ENCODE peak calls at places on chromosomes 11 and 22, in ten cellular contexts. One of them, this sample, is unnamed.

GRCh38 chr22:39661842-39662676 is 91.5 kb downstream of the CACNA1I start:
- DNase-seq in RPMI7951: no peak
- DNase-seq in NCI-H1105 treated with DMSO at 0.1 percent for 48 hours: peak
- DNase-seq in stimulated activated CD4-positive, alpha-beta T cell treated with anti-CD3 and anti-CD28 coated beads, TNF-alpha, amount 100 ng/mL, for 24 hours: peak
- DNase-seq in hypothalamus: no peak
- DNase-seq in cardiac fibroblast: no peak
- DNase-seq in 8988T: no peak
- DNase-seq in GM23338: peak
- DNase-seq in NCI-H2081: no peak
- DNase-seq in lower leg skin: peak
- DNase-seq in this sample: peak

GRCh38 chr11:33553486-33553885 is 147.1 kb downstream of the C11orf91 start:
- DNase-seq in NCI-H1105 treated with DMSO at 0.1 percent for 48 hours: no peak
- DNase-seq in lower leg skin: no peak
- DNase-seq in hypothalamus: no peak
- DNase-seq in RPMI7951: peak
- DNase-seq in 8988T: no peak
- DNase-seq in stimulated activated CD4-positive, alpha-beta T cell treated with anti-CD3 and anti-CD28 coated beads, TNF-alpha, amount 100 ng/mL, for 24 hours: no peak
- DNase-seq in NCI-H2081: no peak
- DNase-seq in GM23338: no peak
- DNase-seq in cardiac fibroblast: peak
- DNase-seq in this sample: no peak

GRCh38 chr22:24200616-24201212 is 19.4 kb downstream of the SUSD2 start:
- DNase-seq in cardiac fibroblast: peak
- DNase-seq in NCI-H2081: no peak
- DNase-seq in GM23338: no peak
- DNase-seq in 8988T: no peak
- DNase-seq in NCI-H1105 treated with DMSO at 0.1 percent for 48 hours: no peak
- DNase-seq in hypothalamus: no peak
- DNase-seq in RPMI7951: peak
- DNase-seq in lower leg skin: no peak
- DNase-seq in stimulated activated CD4-positive, alpha-beta T cell treated with anti-CD3 and anti-CD28 coated beads, TNF-alpha, amount 100 ng/mL, for 24 hours: no peak
- DNase-seq in this sample: no peak

GRCh38 chr11:60842688-60843605 is 1.0 kb downstream of the CCDC86 start:
- DNase-seq in stimulated activated CD4-positive, alpha-beta T cell treated with anti-CD3 and anti-CD28 coated beads, TNF-alpha, amount 100 ng/mL, for 24 hours: no peak
- DNase-seq in hypothalamus: no peak
- DNase-seq in cardiac fibroblast: peak
- DNase-seq in NCI-H2081: no peak
- DNase-seq in 8988T: no peak
- DNase-seq in GM23338: no peak
- DNase-seq in NCI-H1105 treated with DMSO at 0.1 percent for 48 hours: no peak
- DNase-seq in lower leg skin: no peak
- DNase-seq in RPMI7951: no peak
- DNase-seq in this sample: no peak

GRCh38 chr22:44431256-44431655 is 66.8 kb downstream of the RTL6 start:
- DNase-seq in lower leg skin: peak
- DNase-seq in hypothalamus: no peak
- DNase-seq in cardiac fibroblast: no peak
- DNase-seq in NCI-H2081: no peak
- DNase-seq in NCI-H1105 treated with DMSO at 0.1 percent for 48 hours: no peak
- DNase-seq in 8988T: no peak
- DNase-seq in RPMI7951: no peak
- DNase-seq in stimulated activated CD4-positive, alpha-beta T cell treated with anti-CD3 and anti-CD28 coated beads, TNF-alpha, amount 100 ng/mL, for 24 hours: no peak
- DNase-seq in GM23338: no peak
- DNase-seq in this sample: no peak

GRCh38 chr22:46107089-46107664 is 43.1 kb upstream of the PPARA start:
- DNase-seq in hypothalamus: peak
- DNase-seq in 8988T: no peak
- DNase-seq in GM23338: no peak
- DNase-seq in NCI-H2081: peak
- DNase-seq in lower leg skin: no peak
- DNase-seq in NCI-H1105 treated with DMSO at 0.1 percent for 48 hours: peak
- DNase-seq in cardiac fibroblast: no peak
- DNase-seq in RPMI7951: no peak
- DNase-seq in stimulated activated CD4-positive, alpha-beta T cell treated with anti-CD3 and anti-CD28 coated beads, TNF-alpha, amount 100 ng/mL, for 24 hours: no peak
- DNase-seq in this sample: no peak

GRCh38 chr11:111018571-111018970 is 227.0 kb upstream of the POU2AF2 start:
- DNase-seq in lower leg skin: no peak
- DNase-seq in NCI-H1105 treated with DMSO at 0.1 percent for 48 hours: no peak
- DNase-seq in GM23338: no peak
- DNase-seq in hypothalamus: no peak
- DNase-seq in RPMI7951: no peak
- DNase-seq in 8988T: no peak
- DNase-seq in stimulated activated CD4-positive, alpha-beta T cell treated with anti-CD3 and anti-CD28 coated beads, TNF-alpha, amount 100 ng/mL, for 24 hours: no peak
- DNase-seq in NCI-H2081: no peak
- DNase-seq in cardiac fibroblast: peak
- DNase-seq in this sample: no peak

GRCh38 chr11:330307-330693 is 9.6 kb upstream of the IFITM3 start:
- DNase-seq in NCI-H2081: no peak
- DNase-seq in RPMI7951: no peak
- DNase-seq in stimulated activated CD4-positive, alpha-beta T cell treated with anti-CD3 and anti-CD28 coated beads, TNF-alpha, amount 100 ng/mL, for 24 hours: no peak
- DNase-seq in lower leg skin: peak
- DNase-seq in cardiac fibroblast: no peak
- DNase-seq in NCI-H1105 treated with DMSO at 0.1 percent for 48 hours: no peak
- DNase-seq in 8988T: no peak
- DNase-seq in hypothalamus: no peak
- DNase-seq in GM23338: no peak
- DNase-seq in this sample: no peak

GRCh38 chr22:37731804-37732471 is 35.1 kb downstream of the TRIOBP start:
- DNase-seq in hypothalamus: no peak
- DNase-seq in 8988T: no peak
- DNase-seq in NCI-H1105 treated with DMSO at 0.1 percent for 48 hours: no peak
- DNase-seq in RPMI7951: no peak
- DNase-seq in lower leg skin: no peak
- DNase-seq in GM23338: no peak
- DNase-seq in cardiac fibroblast: no peak
- DNase-seq in NCI-H2081: no peak
- DNase-seq in stimulated activated CD4-positive, alpha-beta T cell treated with anti-CD3 and anti-CD28 coated beads, TNF-alpha, amount 100 ng/mL, for 24 hours: no peak
- DNase-seq in this sample: no peak

GRCh38 chr11:61654397-61654829 is 25.8 kb upstream of the DAGLA start:
- DNase-seq in GM23338: no peak
- DNase-seq in 8988T: no peak
- DNase-seq in lower leg skin: peak
- DNase-seq in RPMI7951: no peak
- DNase-seq in hypothalamus: no peak
- DNase-seq in stimulated activated CD4-positive, alpha-beta T cell treated with anti-CD3 and anti-CD28 coated beads, TNF-alpha, amount 100 ng/mL, for 24 hours: no peak
- DNase-seq in NCI-H2081: no peak
- DNase-seq in cardiac fibroblast: no peak
- DNase-seq in NCI-H1105 treated with DMSO at 0.1 percent for 48 hours: no peak
- DNase-seq in this sample: no peak

GRCh38 chr22:17491090-17491489 is 72.2 kb upstream of the SLC25A18 start:
- DNase-seq in stimulated activated CD4-positive, alpha-beta T cell treated with anti-CD3 and anti-CD28 coated beads, TNF-alpha, amount 100 ng/mL, for 24 hours: no peak
- DNase-seq in NCI-H1105 treated with DMSO at 0.1 percent for 48 hours: no peak
- DNase-seq in NCI-H2081: no peak
- DNase-seq in GM23338: no peak
- DNase-seq in cardiac fibroblast: no peak
- DNase-seq in lower leg skin: peak
- DNase-seq in RPMI7951: no peak
- DNase-seq in hypothalamus: no peak
- DNase-seq in 8988T: no peak
- DNase-seq in this sample: no peak

GRCh38 chr22:27534720-27535125 is 266.8 kb downstream of the MN1 start:
- DNase-seq in hypothalamus: no peak
- DNase-seq in stimulated activated CD4-positive, alpha-beta T cell treated with anti-CD3 and anti-CD28 coated beads, TNF-alpha, amount 100 ng/mL, for 24 hours: no peak
- DNase-seq in RPMI7951: peak
- DNase-seq in GM23338: no peak
- DNase-seq in NCI-H2081: no peak
- DNase-seq in NCI-H1105 treated with DMSO at 0.1 percent for 48 hours: no peak
- DNase-seq in cardiac fibroblast: peak
- DNase-seq in lower leg skin: no peak
- DNase-seq in 8988T: no peak
- DNase-seq in this sample: no peak

GRCh38 chr22:23279781-23280180 is 99.5 kb downstream of the BCR start:
- DNase-seq in lower leg skin: peak
- DNase-seq in stimulated activated CD4-positive, alpha-beta T cell treated with anti-CD3 and anti-CD28 coated beads, TNF-alpha, amount 100 ng/mL, for 24 hours: no peak
- DNase-seq in hypothalamus: no peak
- DNase-seq in 8988T: no peak
- DNase-seq in RPMI7951: no peak
- DNase-seq in NCI-H2081: no peak
- DNase-seq in NCI-H1105 treated with DMSO at 0.1 percent for 48 hours: no peak
- DNase-seq in GM23338: no peak
- DNase-seq in cardiac fibroblast: no peak
- DNase-seq in this sample: no peak

GRCh38 chr22:23036684-23037428 is 33.5 kb upstream of the GNAZ start:
- DNase-seq in NCI-H2081: no peak
- DNase-seq in stimulated activated CD4-positive, alpha-beta T cell treated with anti-CD3 and anti-CD28 coated beads, TNF-alpha, amount 100 ng/mL, for 24 hours: no peak
- DNase-seq in 8988T: no peak
- DNase-seq in cardiac fibroblast: peak
- DNase-seq in RPMI7951: peak
- DNase-seq in NCI-H1105 treated with DMSO at 0.1 percent for 48 hours: no peak
- DNase-seq in lower leg skin: no peak
- DNase-seq in hypothalamus: no peak
- DNase-seq in GM23338: no peak
- DNase-seq in this sample: no peak

GRCh38 chr11:69658606-69659450 is 16.3 kb downstream of the LTO1 start:
- DNase-seq in cardiac fibroblast: no peak
- DNase-seq in lower leg skin: no peak
- DNase-seq in stimulated activated CD4-positive, alpha-beta T cell treated with anti-CD3 and anti-CD28 coated beads, TNF-alpha, amount 100 ng/mL, for 24 hours: no peak
- DNase-seq in GM23338: no peak
- DNase-seq in hypothalamus: no peak
- DNase-seq in NCI-H1105 treated with DMSO at 0.1 percent for 48 hours: no peak
- DNase-seq in NCI-H2081: no peak
- DNase-seq in 8988T: no peak
- DNase-seq in RPMI7951: no peak
- DNase-seq in this sample: no peak

GRCh38 chr11:3073029-3073435 is 15.8 kb upstream of the CARS1 start:
- DNase-seq in stimulated activated CD4-positive, alpha-beta T cell treated with anti-CD3 and anti-CD28 coated beads, TNF-alpha, amount 100 ng/mL, for 24 hours: no peak
- DNase-seq in hypothalamus: no peak
- DNase-seq in cardiac fibroblast: peak
- DNase-seq in 8988T: no peak
- DNase-seq in lower leg skin: no peak
- DNase-seq in NCI-H1105 treated with DMSO at 0.1 percent for 48 hours: peak
- DNase-seq in NCI-H2081: no peak
- DNase-seq in RPMI7951: peak
- DNase-seq in GM23338: no peak
- DNase-seq in this sample: no peak

GRCh38 chr11:132864811-132865576 is 667.3 kb downstream of the OPCML start:
- DNase-seq in 8988T: no peak
- DNase-seq in hypothalamus: no peak
- DNase-seq in NCI-H2081: no peak
- DNase-seq in stimulated activated CD4-positive, alpha-beta T cell treated with anti-CD3 and anti-CD28 coated beads, TNF-alpha, amount 100 ng/mL, for 24 hours: no peak
- DNase-seq in lower leg skin: no peak
- DNase-seq in cardiac fibroblast: no peak
- DNase-seq in GM23338: peak
- DNase-seq in NCI-H1105 treated with DMSO at 0.1 percent for 48 hours: no peak
- DNase-seq in RPMI7951: no peak
- DNase-seq in this sample: no peak

GRCh38 chr11:32658639-32659406 is 75.2 kb downstream of the EIF3M start:
- DNase-seq in lower leg skin: no peak
- DNase-seq in stimulated activated CD4-positive, alpha-beta T cell treated with anti-CD3 and anti-CD28 coated beads, TNF-alpha, amount 100 ng/mL, for 24 hours: no peak
- DNase-seq in GM23338: no peak
- DNase-seq in NCI-H1105 treated with DMSO at 0.1 percent for 48 hours: no peak
- DNase-seq in cardiac fibroblast: peak
- DNase-seq in hypothalamus: no peak
- DNase-seq in 8988T: no peak
- DNase-seq in NCI-H2081: no peak
- DNase-seq in RPMI7951: peak
- DNase-seq in this sample: no peak

GRCh38 chr22:35010543-35010942 is 55.4 kb upstream of the ISX start:
- DNase-seq in GM23338: no peak
- DNase-seq in hypothalamus: no peak
- DNase-seq in RPMI7951: no peak
- DNase-seq in NCI-H2081: no peak
- DNase-seq in lower leg skin: no peak
- DNase-seq in stimulated activated CD4-positive, alpha-beta T cell treated with anti-CD3 and anti-CD28 coated beads, TNF-alpha, amount 100 ng/mL, for 24 hours: no peak
- DNase-seq in NCI-H1105 treated with DMSO at 0.1 percent for 48 hours: no peak
- DNase-seq in 8988T: no peak
- DNase-seq in cardiac fibroblast: no peak
- DNase-seq in this sample: no peak

GRCh38 chr11:72924568-72925190 is 110.5 kb downstream of the ATG16L2 start:
- DNase-seq in cardiac fibroblast: peak
- DNase-seq in hypothalamus: no peak
- DNase-seq in stimulated activated CD4-positive, alpha-beta T cell treated with anti-CD3 and anti-CD28 coated beads, TNF-alpha, amount 100 ng/mL, for 24 hours: no peak
- DNase-seq in NCI-H1105 treated with DMSO at 0.1 percent for 48 hours: no peak
- DNase-seq in NCI-H2081: no peak
- DNase-seq in RPMI7951: peak
- DNase-seq in 8988T: no peak
- DNase-seq in lower leg skin: no peak
- DNase-seq in GM23338: no peak
- DNase-seq in this sample: no peak

GRCh38 chr11:120384476-120384875 is 48.3 kb downstream of the ARHGEF12 start:
- DNase-seq in RPMI7951: peak
- DNase-seq in 8988T: no peak
- DNase-seq in stimulated activated CD4-positive, alpha-beta T cell treated with anti-CD3 and anti-CD28 coated beads, TNF-alpha, amount 100 ng/mL, for 24 hours: no peak
- DNase-seq in NCI-H2081: no peak
- DNase-seq in lower leg skin: no peak
- DNase-seq in NCI-H1105 treated with DMSO at 0.1 percent for 48 hours: no peak
- DNase-seq in hypothalamus: no peak
- DNase-seq in GM23338: no peak
- DNase-seq in cardiac fibroblast: no peak
- DNase-seq in this sample: no peak

GRCh38 chr11:12285811-12286222 is 91.6 kb upstream of the PARVA start:
- DNase-seq in stimulated activated CD4-positive, alpha-beta T cell treated with anti-CD3 and anti-CD28 coated beads, TNF-alpha, amount 100 ng/mL, for 24 hours: no peak
- DNase-seq in hypothalamus: no peak
- DNase-seq in NCI-H1105 treated with DMSO at 0.1 percent for 48 hours: no peak
- DNase-seq in RPMI7951: peak
- DNase-seq in lower leg skin: peak
- DNase-seq in GM23338: no peak
- DNase-seq in 8988T: no peak
- DNase-seq in cardiac fibroblast: peak
- DNase-seq in NCI-H2081: no peak
- DNase-seq in this sample: no peak

GRCh38 chr11:18633256-18634139 is 644 bp downstream of the SPTY2D1 start:
- DNase-seq in NCI-H1105 treated with DMSO at 0.1 percent for 48 hours: no peak
- DNase-seq in stimulated activated CD4-positive, alpha-beta T cell treated with anti-CD3 and anti-CD28 coated beads, TNF-alpha, amount 100 ng/mL, for 24 hours: no peak
- DNase-seq in hypothalamus: no peak
- DNase-seq in lower leg skin: peak
- DNase-seq in 8988T: no peak
- DNase-seq in cardiac fibroblast: no peak
- DNase-seq in RPMI7951: peak
- DNase-seq in NCI-H2081: no peak
- DNase-seq in GM23338: peak
- DNase-seq in this sample: no peak

GRCh38 chr11:121024989-121025388 is 1.1 kb downstream of the TBCEL start:
- DNase-seq in stimulated activated CD4-positive, alpha-beta T cell treated with anti-CD3 and anti-CD28 coated beads, TNF-alpha, amount 100 ng/mL, for 24 hours: no peak
- DNase-seq in NCI-H2081: no peak
- DNase-seq in RPMI7951: peak
- DNase-seq in cardiac fibroblast: peak
- DNase-seq in GM23338: peak
- DNase-seq in NCI-H1105 treated with DMSO at 0.1 percent for 48 hours: no peak
- DNase-seq in 8988T: no peak
- DNase-seq in hypothalamus: no peak
- DNase-seq in lower leg skin: no peak
- DNase-seq in this sample: no peak

GRCh38 chr11:20059587-20060021 is 100.7 kb downstream of the DBX1 start:
- DNase-seq in NCI-H2081: no peak
- DNase-seq in NCI-H1105 treated with DMSO at 0.1 percent for 48 hours: no peak
- DNase-seq in RPMI7951: no peak
- DNase-seq in lower leg skin: no peak
- DNase-seq in 8988T: no peak
- DNase-seq in stimulated activated CD4-positive, alpha-beta T cell treated with anti-CD3 and anti-CD28 coated beads, TNF-alpha, amount 100 ng/mL, for 24 hours: no peak
- DNase-seq in hypothalamus: no peak
- DNase-seq in GM23338: no peak
- DNase-seq in cardiac fibroblast: peak
- DNase-seq in this sample: no peak

GRCh38 chr11:114562166-114562916 is 2.7 kb upstream of the NXPE1 start:
- DNase-seq in lower leg skin: no peak
- DNase-seq in RPMI7951: peak
- DNase-seq in NCI-H2081: no peak
- DNase-seq in hypothalamus: no peak
- DNase-seq in NCI-H1105 treated with DMSO at 0.1 percent for 48 hours: no peak
- DNase-seq in cardiac fibroblast: no peak
- DNase-seq in stimulated activated CD4-positive, alpha-beta T cell treated with anti-CD3 and anti-CD28 coated beads, TNF-alpha, amount 100 ng/mL, for 24 hours: no peak
- DNase-seq in GM23338: no peak
- DNase-seq in 8988T: no peak
- DNase-seq in this sample: no peak

GRCh38 chr11:115548878-115549528 is 44.8 kb upstream of the CADM1 start:
- DNase-seq in cardiac fibroblast: no peak
- DNase-seq in stimulated activated CD4-positive, alpha-beta T cell treated with anti-CD3 and anti-CD28 coated beads, TNF-alpha, amount 100 ng/mL, for 24 hours: no peak
- DNase-seq in 8988T: no peak
- DNase-seq in NCI-H2081: peak
- DNase-seq in NCI-H1105 treated with DMSO at 0.1 percent for 48 hours: no peak
- DNase-seq in lower leg skin: no peak
- DNase-seq in RPMI7951: no peak
- DNase-seq in GM23338: peak
- DNase-seq in hypothalamus: no peak
- DNase-seq in this sample: no peak

GRCh38 chr22:31083923-31084810 is 3.0 kb downstream of the SMTN start:
- DNase-seq in NCI-H1105 treated with DMSO at 0.1 percent for 48 hours: no peak
- DNase-seq in NCI-H2081: no peak
- DNase-seq in RPMI7951: no peak
- DNase-seq in hypothalamus: no peak
- DNase-seq in stimulated activated CD4-positive, alpha-beta T cell treated with anti-CD3 and anti-CD28 coated beads, TNF-alpha, amount 100 ng/mL, for 24 hours: no peak
- DNase-seq in cardiac fibroblast: no peak
- DNase-seq in 8988T: peak
- DNase-seq in GM23338: no peak
- DNase-seq in lower leg skin: no peak
- DNase-seq in this sample: no peak

This sample was measured in stimulated activated CD8-positive, alpha-beta memory T cell treated with anti-CD3 and anti-CD28 coated beads, Interleukin-7, amount 100 ng/mL, for 4 hours.